ENCODE peak calls at places on chromosomes 16 and 17, in four cellular contexts. P is fibroblast of lung; F is IMR-90; G is CD8-positive, alpha-beta T cell. V is an unnamed sample. For H3K36me3, the result is how much of the 10 kb centered on the place peaks cover.

GRCh38 chr16:3960049-3960809 is 79.7 kb upstream of the CREBBP start:
- DNase-seq in G (no peak), F (no peak), P (no peak), V (peak)

GRCh38 chr16:27726621-27727275 is 176.8 kb downstream of the KATNIP start:
- DNase-seq in P (peak), F (peak), G (no peak), V (no peak)

GRCh38 chr17:41060052-41060604 is at the start of gene KRTAP2-3:
- DNase-seq in F (peak), G (no peak), P (peak), V (no peak)

GRCh38 chr16:869823-870641 is 69.5 kb upstream of the GNG13 start:
- DNase-seq in P (no peak), G (no peak), F (no peak), V (no peak)

GRCh38 chr17:61395983-61396585 is 3.6 kb upstream of the TBX2 start:
- DNase-seq in G (no peak), P (peak), F (peak), V (peak)

GRCh38 chr17:2855063-2855600 is 58.9 kb downstream of the RAP1GAP2 start:
- DNase-seq in G (no peak), F (peak), P (no peak), V (no peak)

GRCh38 chr17:6450926-6451717 is 6.9 kb downstream of the PIMREG start:
- DNase-seq in G (no peak), F (no peak), P (peak), V (no peak)

GRCh38 chr17:79950711-79951110 is 85.0 kb downstream of the TBC1D16 start:
- DNase-seq in F (no peak), P (no peak), G (no peak), V (peak)

GRCh38 chr16:4664538-4665418 is 28.6 kb upstream of the NUDT16L1 start:
- DNase-seq in P (peak), F (no peak), G (peak), V (no peak)

GRCh38 chr16:31420037-31420436 is 8.1 kb downstream of the COX6A2 start:
- DNase-seq in G (no peak), P (no peak), F (no peak), V (no peak)

GRCh38 chr16:75241412-75241811 is 10.0 kb downstream of the BCAR1 start:
- DNase-seq in G (no peak), P (no peak), F (no peak), V (no peak)

GRCh38 chr17:32117399-32117798 is 24.9 kb upstream of the RHOT1 start:
- DNase-seq in P (no peak), G (no peak), F (no peak), V (no peak)

GRCh38 chr17:948284-948852 is 31.2 kb downstream of the NXN start:
- DNase-seq in G (no peak), F (no peak), P (no peak), V (peak)

GRCh38 chr16:50696126-50696525 is 2.7 kb downstream of the NOD2 start:
- DNase-seq in G (no peak), F (no peak), P (no peak), V (peak)

GRCh38 chr16:78738557-78738956 is 639.1 kb downstream of the WWOX start:
- DNase-seq in P (no peak), F (no peak), G (no peak), V (no peak)

GRCh38 chr16:7055443-7055842 is 277.2 kb upstream of the RBFOX1 start:
- DNase-seq in F (no peak), G (no peak), P (no peak), V (no peak)

GRCh38 chr16:85335584-85336492 is 223.6 kb upstream of the CIBAR2 start:
- DNase-seq in G (no peak), P (peak), F (peak), V (no peak)

GRCh38 chr17:145671-146541 is 8.5 kb downstream of the SCGB1C2 start:
- DNase-seq in G (no peak), F (no peak), P (no peak), V (no peak)

GRCh38 chr16:26772503-26772902 is 294.2 kb upstream of the C16orf82 start:
- DNase-seq in F (no peak), G (no peak), P (no peak), V (no peak)

GRCh38 chr16:87792205-87792565 is 26.4 kb upstream of the KLHDC4 start:
- DNase-seq in F (no peak), G (no peak), P (no peak), V (no peak)

GRCh38 chr16:67000384-67001158 is 12.2 kb downstream of the CES4A start:
- DNase-seq in G (peak), P (no peak), F (no peak), V (peak)

GRCh38 chr16:10120953-10121352 is 61.3 kb downstream of the GRIN2A start:
- DNase-seq in P (no peak), G (no peak), F (no peak), V (no peak)

GRCh38 chr17:65085397-65085796 is 28.9 kb upstream of the GNA13 start:
- DNase-seq in G (no peak), F (peak), P (no peak), V (no peak)

GRCh38 chr17:16417896-16418683 is 2.7 kb downstream of the TRPV2 start:
- DNase-seq in P (peak), G (no peak), F (peak), V (no peak)

GRCh38 chr17:16419074-16419928 is 3.9 kb downstream of the TRPV2 start:
- DNase-seq in G (peak), F (peak), P (peak), V (no peak)

GRCh38 chr17:16417399-16417798 is 2.0 kb downstream of the TRPV2 start:
- DNase-seq in G (no peak), F (no peak), P (no peak), V (no peak)

GRCh38 chr17:16418684-16419066 is 3.3 kb downstream of the TRPV2 start:
- DNase-seq in F (no peak), P (no peak), G (no peak), V (no peak)

GRCh38 chr17:16415031-16415924 is at the start of gene TRPV2:
- DNase-seq in F (no peak), P (no peak), G (peak), V (peak)
- H3K36me3 ChIP-seq in F (under half), P (under half), G (under half), V (under half)

GRCh38 chr17:17181666-17182600 is 24.2 kb downstream of the PLD6 start:
- DNase-seq in P (no peak), F (no peak), G (peak), V (no peak)
- H3K36me3 ChIP-seq in P (under half), F (half or more), G (under half), V (under half)

GRCh38 chr16:89562027-89562599 is 1.6 kb downstream of the RPL13 start:
- DNase-seq in G (no peak), F (no peak), P (no peak), V (no peak)

GRCh38 chr16:89562939-89563338 is 2.5 kb downstream of the RPL13 start:
- DNase-seq in P (no peak), G (no peak), F (no peak), V (no peak)

GRCh38 chr16:89561195-89562026 is 929 bp downstream of the RPL13 start:
- DNase-seq in P (no peak), F (no peak), G (no peak), V (no peak)

GRCh38 chr16:89557936-89558490 is 2.5 kb upstream of the RPL13 start:
- DNase-seq in G (no peak), F (no peak), P (no peak), V (no peak)

DNA sequence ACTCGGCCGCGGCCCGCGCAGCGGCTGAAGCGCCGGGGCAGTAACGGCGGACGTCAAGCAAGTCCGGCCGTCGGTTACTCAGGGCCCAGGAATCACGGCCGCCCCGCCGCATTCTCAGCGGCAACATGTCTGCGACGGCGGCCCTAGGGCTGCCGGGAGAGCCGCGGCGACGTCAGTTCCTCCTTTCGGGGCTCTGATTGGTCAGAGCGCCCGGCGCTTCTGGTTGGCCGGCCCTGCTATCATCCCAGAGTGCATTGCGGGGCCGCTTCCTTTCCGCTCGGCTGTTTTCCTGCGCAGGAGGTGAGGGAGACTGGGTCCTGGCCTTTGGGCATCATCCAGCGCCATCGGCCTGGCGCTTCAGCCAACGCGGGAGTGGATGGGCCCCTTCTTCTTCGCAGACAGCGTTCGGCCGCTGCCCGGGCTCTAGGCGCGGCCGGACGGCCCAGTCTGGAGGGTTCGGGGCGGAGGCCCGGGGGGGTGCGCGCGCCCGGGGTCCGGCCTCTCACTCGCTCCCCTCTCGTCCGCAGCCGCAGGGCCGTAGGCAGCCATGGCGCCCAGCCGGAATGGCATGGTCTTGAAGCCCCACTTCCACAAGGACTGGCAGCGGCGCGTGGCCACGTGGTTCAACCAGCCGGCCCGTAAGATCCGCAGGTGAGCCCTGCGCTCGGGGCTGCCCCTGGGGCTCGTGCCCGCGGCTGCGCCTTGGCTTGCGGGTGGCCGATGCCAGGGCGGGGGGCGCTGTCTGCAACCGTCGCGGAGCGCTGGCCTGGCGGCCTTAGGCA is at the start of gene RPL13:
- DNase-seq in G (peak), P (peak), F (peak), V (peak)
- H3K36me3 ChIP-seq in G (under half), P (under half), F (under half), V (under half)

GRCh38 chr17:39513915-39514314 is 52.6 kb downstream of the CDK12 start:
- DNase-seq in F (no peak), P (no peak), G (no peak), V (no peak)

GRCh38 chr17:39513256-39513655 is 52.0 kb downstream of the CDK12 start:
- DNase-seq in G (no peak), F (no peak), P (no peak), V (no peak)

DNA sequence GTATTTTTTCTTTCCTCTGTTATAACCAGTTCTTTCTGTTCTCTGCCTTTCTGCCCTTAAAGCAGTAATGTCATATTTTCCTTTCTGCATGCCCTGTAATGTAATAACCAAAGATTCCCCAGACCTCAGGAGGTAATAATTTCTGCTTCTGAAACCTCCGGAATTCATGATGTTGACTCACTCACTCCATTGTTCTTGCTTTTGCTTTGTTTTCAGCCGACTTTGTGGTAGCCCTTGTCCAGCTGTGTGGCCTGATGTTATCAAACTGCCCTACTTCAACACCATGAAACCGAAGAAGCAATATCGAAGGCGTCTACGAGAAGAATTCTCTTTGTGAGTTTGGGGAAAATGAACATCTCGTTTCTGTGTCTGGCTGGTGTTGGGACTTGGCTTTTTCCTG is 55.9 kb downstream of the CDK12 start:
- DNase-seq in F (no peak), G (no peak), P (no peak), V (no peak)
- H3K36me3 ChIP-seq in F (half or more), G (under half), P (under half), V (under half)

GRCh38 chr17:77693776-77694175 is 264.7 kb upstream of the TNRC6C start:
- DNase-seq in F (no peak), P (no peak), G (no peak), V (no peak)

GRCh38 chr17:77694391-77695363 is 263.8 kb upstream of the TNRC6C start:
- DNase-seq in P (no peak), G (no peak), F (no peak), V (no peak)

GRCh38 chr17:77691216-77692085 is 267.1 kb upstream of the TNRC6C start:
- DNase-seq in P (no peak), G (no peak), F (no peak), V (no peak)

GRCh38 chr17:77693301-77693700 is 265.2 kb upstream of the TNRC6C start:
- DNase-seq in F (no peak), G (no peak), P (no peak), V (no peak)

DNA sequence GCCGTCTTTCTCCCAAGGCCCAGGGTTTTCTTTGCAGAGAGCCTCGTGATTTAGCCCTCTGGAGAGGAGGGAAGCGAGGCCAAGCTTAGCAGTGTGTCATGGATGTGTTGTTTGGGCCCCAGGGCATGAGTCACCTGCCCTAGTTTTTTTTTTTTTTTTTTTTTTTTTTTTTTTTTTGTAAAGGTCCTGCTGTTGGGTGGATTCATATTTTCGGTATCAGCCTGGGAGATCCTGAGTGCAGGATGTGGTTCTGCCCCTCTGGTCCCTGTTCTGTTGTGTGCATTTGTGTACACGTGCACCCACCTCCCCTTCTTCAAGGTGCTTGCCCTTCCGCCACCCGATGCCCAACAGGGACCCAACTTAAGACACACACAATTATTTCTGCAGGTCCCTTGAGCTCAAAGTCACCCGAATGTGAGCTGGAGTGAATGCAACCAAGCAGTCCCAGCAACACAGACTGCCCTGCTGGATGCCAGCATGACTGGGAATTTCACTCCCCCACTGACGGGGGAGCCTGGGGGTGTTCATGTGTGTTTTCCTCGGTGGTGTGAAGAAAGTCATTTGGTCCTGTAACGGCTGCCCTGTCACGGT is 265.8 kb upstream of the TNRC6C start:
- DNase-seq in P (no peak), G (peak), F (peak), V (no peak)
- H3K36me3 ChIP-seq in P (under half), G (under half), F (under half), V (under half)

GRCh38 chr16:68255712-68256111 is 8.6 kb upstream of the SLC7A6 start:
- DNase-seq in F (no peak), G (no peak), P (no peak), V (no peak)
- H3K36me3 ChIP-seq in F (under half), G (under half), P (under half), V (under half)

DNA sequence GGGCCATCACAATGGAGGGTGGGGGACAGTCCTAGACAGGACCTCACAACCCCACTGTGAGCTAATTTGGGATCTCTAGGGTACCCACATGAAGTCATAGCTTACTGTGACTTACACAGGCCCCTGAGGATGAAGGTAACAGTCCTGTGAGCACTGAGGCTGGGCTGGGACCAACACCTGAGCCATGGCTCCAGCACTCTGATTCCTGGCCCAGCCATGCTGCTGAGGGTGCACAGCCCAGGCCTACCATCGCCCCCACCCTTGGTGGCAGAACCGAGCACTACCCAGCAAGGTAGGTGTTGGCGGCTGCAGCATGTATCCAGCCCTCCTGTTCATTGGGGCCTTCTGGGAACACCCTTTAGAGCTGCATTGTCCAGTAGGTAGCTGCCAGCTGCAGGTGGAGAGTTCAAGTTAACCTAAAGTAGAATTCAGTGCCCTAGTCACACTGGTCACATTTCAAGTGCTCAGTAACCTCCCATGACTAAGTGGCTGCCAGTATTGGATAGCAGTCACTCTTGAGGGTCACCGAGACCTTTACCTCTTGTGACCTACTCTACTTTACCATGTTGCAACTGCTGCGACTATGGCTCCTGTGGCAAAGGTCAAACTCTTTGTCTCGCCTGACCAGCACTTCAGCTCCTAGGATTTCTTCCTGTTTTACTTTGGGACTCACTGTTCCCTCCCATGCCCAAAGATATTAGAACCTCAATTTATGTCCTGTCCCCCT is 11.6 kb downstream of the AKAP1 start:
- DNase-seq in G (no peak), P (no peak), F (no peak), V (no peak)
- H3K36me3 ChIP-seq in G (under half), P (under half), F (under half), V (under half)

DNA sequence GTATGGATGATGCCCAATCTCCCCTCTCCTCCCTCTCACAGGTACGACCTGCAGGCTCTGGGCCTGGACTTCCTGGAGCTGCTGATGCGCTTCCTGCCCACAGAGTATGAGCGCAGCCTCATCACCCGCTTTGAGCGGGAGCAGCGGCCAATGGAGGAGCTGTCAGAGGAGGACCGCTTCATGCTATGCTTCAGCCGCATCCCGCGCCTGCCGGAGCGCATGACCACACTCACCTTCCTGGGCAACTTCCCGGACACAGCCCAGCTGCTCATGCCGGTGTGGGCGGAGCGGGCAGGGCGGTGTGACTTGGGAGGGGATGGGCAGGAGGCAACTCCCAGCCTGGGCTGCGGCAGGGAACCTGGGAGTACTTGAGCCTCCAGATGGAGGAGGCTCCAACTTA is 18.1 kb downstream of the SPATA32 start:
- DNase-seq in F (no peak), P (no peak), G (no peak), V (no peak)
- H3K36me3 ChIP-seq in F (under half), P (under half), G (half or more), V (under half)

V was measured in neural progenitor cell.